ENCODE peak calls at places on chromosomes 13 and 19, in eight cellular contexts. N is hepatocyte, R is neural progenitor cell, Y is GM23248, H is HCT116, B is PC-3, G is GM23338, L is SK-N-SH. E is an unnamed sample.

GRCh38 chr19:35029737-35030256 is 473 bp upstream of the SCN1B start:
- DNase-seq in Y (peak; percentile 12), R (no peak), G (peak; percentile 60), B (no peak), L (peak; percentile 63), H (no peak), N (no peak), E (no peak)

GRCh38 chr19:52742516-52742915 is 7.7 kb upstream of the ZNF611 start:
- DNase-seq in N (no peak), H (no peak), B (no peak), R (no peak), G (no peak), Y (peak; percentile 5), L (no peak), E (no peak)

GRCh38 chr19:6738726-6739389 is 622 bp upstream of the TRIP10 start:
- DNase-seq in N (peak; percentile 81), H (no peak), B (no peak), L (no peak), Y (peak; percentile 69), R (peak; percentile 51), G (peak; percentile 67), E (peak; percentile 46)

GRCh38 chr13:49218493-49219051 is 1.6 kb upstream of the MLNR start:
- DNase-seq in L (no peak), N (no peak), Y (peak; percentile 36), B (no peak), R (peak; percentile 85), H (no peak), G (peak; percentile 63), E (no peak)

GRCh38 chr13:104008571-104009435 is 942.6 kb upstream of the SLC10A2 start:
- DNase-seq in G (no peak), L (peak; percentile 22), Y (no peak), H (no peak), N (no peak), R (no peak), B (peak; percentile 66), E (no peak)

GRCh38 chr19:56333506-56333905 is 18.9 kb upstream of the ZSCAN5A start:
- DNase-seq in H (peak; percentile 48), L (peak; percentile 64), R (peak; percentile 48), B (peak; percentile 87), Y (peak; percentile 75), N (peak; percentile 77), G (peak; percentile 71), E (peak; percentile 73)

GRCh38 chr13:39942901-39943273 is 287.4 kb downstream of the COG6 start:
- DNase-seq in R (peak; percentile 88), B (peak; percentile 85), L (peak; percentile 63), H (peak; percentile 80), G (peak; percentile 94), N (peak; percentile 83), Y (peak; percentile 89), E (peak; percentile 47)

GRCh38 chr13:110254751-110255553 is 52.0 kb downstream of the COL4A1 start:
- DNase-seq in L (no peak), B (no peak), G (no peak), N (no peak), H (no peak), R (no peak), Y (no peak), E (no peak)

GRCh38 chr19:49573451-49573850 is 6.9 kb downstream of the NOSIP start:
- DNase-seq in L (no peak), G (no peak), B (no peak), R (no peak), Y (peak; percentile 34), H (no peak), N (no peak), E (no peak)

GRCh38 chr13:61898207-61898606 is 482.6 kb upstream of the PCDH20 start:
- DNase-seq in Y (no peak), B (no peak), R (no peak), G (no peak), N (no peak), L (no peak), H (no peak), E (no peak)

GRCh38 chr13:78176880-78177279 is 258.2 kb upstream of the EDNRB start:
- DNase-seq in Y (no peak), N (no peak), G (no peak), H (no peak), R (no peak), B (no peak), L (no peak), E (peak; percentile 10)

GRCh38 chr13:51629711-51630575 is 45.7 kb downstream of the WDFY2 start:
- DNase-seq in L (no peak), R (no peak), G (no peak), Y (peak; percentile 66), B (no peak), N (no peak), H (no peak), E (no peak)

GRCh38 chr13:111975539-111976473 is 91.1 kb upstream of the SOX1 start:
- DNase-seq in Y (no peak), N (no peak), B (no peak), R (no peak), L (peak; percentile 32), G (no peak), H (no peak), E (no peak)

GRCh38 chr19:7360393-7360984 is 11.8 kb downstream of the ARHGEF18 start:
- DNase-seq in H (no peak), G (no peak), Y (peak; percentile 24), B (no peak), L (no peak), N (no peak), R (no peak), E (no peak)

DNA sequence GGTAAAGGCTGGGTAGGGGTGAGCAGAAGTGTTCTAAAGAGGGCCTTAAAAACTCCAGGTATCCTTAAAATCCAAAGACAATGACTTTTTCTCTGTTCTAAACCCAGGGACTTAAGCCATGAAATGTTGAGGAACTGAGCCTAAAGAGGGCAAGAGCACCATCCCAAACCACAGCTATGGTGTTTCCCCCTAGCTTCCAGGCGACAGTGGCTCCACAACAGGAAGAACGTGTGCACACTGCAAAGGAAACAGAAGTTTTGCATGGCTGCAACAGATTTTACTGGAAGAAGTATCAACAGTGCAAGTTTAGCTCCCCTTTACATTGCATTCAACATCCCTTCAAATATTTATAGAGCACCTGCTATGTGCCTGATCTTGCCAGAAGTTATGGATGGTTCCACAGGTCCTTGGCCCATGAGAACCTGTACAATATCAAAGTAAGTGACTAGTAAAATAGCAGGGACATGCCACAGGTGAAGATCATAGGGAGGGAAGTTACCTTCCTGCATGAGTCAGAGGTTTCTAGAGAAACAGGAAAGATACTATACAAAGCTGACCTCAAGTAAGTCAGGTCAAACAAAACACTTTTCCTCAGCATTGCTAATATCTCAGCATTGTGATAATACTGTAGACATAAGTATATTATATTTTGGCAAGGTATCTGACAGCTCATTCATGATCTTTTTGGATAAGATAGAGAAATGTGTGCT is 8.4 kb upstream of the KCTD12 start:
- DNase-seq in R (no peak), N (no peak), G (no peak), Y (no peak), H (no peak), B (peak; percentile 62), L (no peak), E (peak; percentile 52)
- TF ChIP-seq EZH2phosphoT487 in R (no peak), N (no peak), G (no peak), Y (no peak), H (no peak), B (no peak), L (no peak), E (no peak)

DNA sequence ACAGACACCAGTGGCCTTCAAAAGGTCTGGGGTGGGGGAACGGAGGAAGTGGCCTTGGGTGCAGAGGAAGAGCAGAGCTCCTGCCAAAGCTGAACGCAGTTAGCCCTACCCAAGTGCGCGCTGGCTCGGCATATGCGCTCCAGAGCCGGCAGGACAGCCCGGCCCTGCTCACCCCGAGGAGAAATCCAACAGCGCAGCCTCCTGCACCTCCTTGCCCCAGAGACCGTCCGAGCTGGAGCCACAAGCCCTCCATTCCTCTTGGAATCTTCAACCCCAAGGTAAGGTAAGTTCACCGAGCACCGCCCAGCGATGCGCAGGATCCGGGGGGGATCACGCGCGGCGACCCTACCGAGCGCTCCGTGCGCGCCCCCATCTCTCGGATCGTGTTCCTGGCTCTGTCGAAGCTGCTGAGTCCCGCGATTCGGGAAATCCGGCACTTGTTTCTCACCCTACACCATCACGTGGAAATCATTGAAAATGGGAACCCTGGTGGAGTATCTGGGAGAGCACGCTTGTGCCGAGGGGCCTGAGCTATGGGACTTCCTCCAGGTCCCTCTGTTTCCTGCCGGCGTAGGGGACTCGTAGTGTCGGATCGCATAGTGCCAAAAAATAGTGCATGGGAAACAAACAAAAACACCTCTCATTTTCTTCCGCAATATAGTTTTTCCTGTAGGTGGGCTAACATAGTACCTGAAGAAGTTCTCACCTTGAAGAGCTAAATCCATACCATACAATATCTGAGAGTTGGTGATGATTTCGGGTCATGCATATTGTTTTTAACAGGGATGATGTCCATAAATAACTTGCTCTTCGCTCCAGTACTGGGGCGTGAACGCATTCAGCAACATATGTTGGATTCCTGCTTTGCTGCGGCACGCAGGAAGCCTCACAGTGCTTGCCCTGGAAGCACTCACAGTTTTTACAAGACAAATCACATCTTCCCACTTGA is 9.3 kb downstream of the PDX1 start:
- DNase-seq in Y (no peak), N (no peak), R (no peak), H (no peak), B (no peak), L (no peak), G (peak; percentile 59), E (no peak)
- H3K27me3 ChIP-seq in Y (peaks cover 81% of the 10 kb centered on the region), N (peaks cover 80% of the 10 kb centered on the region), R (peaks cover 100% of the 10 kb centered on the region), H (no peaks in the 10 kb centered on the region), B (peaks cover 49% of the 10 kb centered on the region), L (peaks cover 70% of the 10 kb centered on the region), G (peaks cover 100% of the 10 kb centered on the region), E (peaks cover 9% of the 10 kb centered on the region)

DNA sequence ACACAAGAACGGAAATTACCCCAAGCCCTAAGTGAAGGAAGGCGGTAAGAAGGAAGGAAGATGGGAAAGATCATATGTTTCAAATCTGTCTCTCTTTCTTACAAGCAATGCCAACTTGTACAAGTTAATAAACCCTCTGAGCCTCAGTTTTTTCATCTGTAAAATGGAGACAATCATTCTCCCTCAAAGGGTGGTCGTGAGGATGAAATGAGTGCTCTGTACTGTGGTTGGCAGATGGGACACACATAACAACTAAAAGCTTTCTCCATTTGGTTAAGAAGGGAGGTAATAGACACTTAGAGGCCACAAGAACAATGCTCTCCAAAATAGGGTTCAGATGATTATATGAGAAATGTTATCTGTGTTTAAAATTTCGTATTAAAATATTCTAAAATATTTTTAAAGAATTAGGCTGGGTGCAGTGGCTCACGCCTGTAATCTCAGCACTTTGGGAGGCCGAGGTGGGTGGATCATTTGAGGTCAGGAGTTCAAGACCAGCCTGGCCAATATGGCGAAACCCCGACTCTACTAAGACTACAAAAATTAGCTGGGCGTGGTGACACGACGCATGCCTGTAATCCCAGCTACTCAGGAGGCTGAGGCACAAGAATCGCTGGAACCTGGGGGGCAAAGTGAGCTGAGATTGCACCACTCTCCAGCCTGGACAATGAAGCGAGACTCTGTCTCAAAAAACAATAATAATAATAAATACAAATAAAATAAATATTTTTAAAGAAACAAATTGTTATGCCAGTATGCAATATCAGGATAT is 89.7 kb downstream of the STARD13 start:
- DNase-seq in Y (no peak), N (no peak), L (no peak), G (no peak), R (no peak), B (no peak), H (no peak), E (no peak)
- H3K4me1 ChIP-seq in Y (peaks cover 39% of the 10 kb centered on the region), N (peaks cover 44% of the 10 kb centered on the region), L (peaks cover 54% of the 10 kb centered on the region), G (peaks cover 6% of the 10 kb centered on the region), R (peaks cover 15% of the 10 kb centered on the region), B (peaks cover 15% of the 10 kb centered on the region), H (no peaks in the 10 kb centered on the region), E (peaks cover 17% of the 10 kb centered on the region)

DNA sequence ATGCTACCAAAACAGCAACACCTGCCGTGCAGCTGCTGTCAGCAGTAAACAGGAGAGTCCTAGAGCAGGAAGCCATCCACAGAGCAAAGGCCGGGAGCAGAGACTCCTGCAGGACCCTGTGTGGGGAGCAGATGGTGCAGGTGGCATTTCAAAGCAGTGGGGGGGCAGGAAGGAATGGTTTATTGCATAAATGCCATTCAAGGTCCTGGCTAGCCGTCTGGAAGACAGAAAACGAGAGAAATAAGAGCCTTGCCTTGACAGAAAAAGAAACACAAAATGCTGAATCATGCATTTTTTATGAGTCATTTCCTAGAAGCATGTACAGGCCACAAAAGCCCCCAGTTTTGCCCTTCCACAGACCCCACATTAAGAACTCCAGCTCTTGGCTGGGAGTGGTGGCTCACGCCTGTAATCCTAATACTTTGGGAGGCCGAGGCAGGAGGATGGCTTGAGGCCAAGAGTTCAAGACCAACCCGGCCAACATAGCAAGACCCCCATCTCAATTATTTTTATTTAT is 5.4 kb downstream of the RSPH6A start:
- DNase-seq in R (no peak), N (no peak), H (no peak), Y (peak; percentile 58), B (peak; percentile 58), L (no peak), G (peak; percentile 77), E (peak; percentile 82)
- TF ChIP-seq EZH2phosphoT487 in R (no peak), N (no peak), H (no peak), Y (no peak), B (no peak), L (no peak), G (no peak), E (no peak)

E was measured in MM.1S.